ENCODE peak calls at places on chromosomes 2 and 18, in six cellular contexts. X, M, Q, B, V and N are unnamed samples.

GRCh38 chr18:79637181-79637920 is 42.3 kb upstream of the CTDP1 start:
- DNase-seq in X (peak), M (no peak), Q (no peak), B (no peak), V (no peak), N (no peak)

GRCh38 chr18:48934708-48935432 is 15.9 kb downstream of the SMAD7 start:
- DNase-seq in X (peak), M (no peak), Q (no peak), B (no peak), V (no peak), N (peak)

GRCh38 chr18:12242658-12243260 is 11.4 kb upstream of the CIDEA start:
- DNase-seq in X (no peak), M (peak), Q (no peak), B (no peak), V (no peak), N (no peak)

GRCh38 chr2:208392300-208392699 is 14.3 kb upstream of the PTH2R start:
- DNase-seq in X (no peak), M (no peak), Q (no peak), B (no peak), V (no peak), N (no peak)

GRCh38 chr18:74806073-74806472 is 208.4 kb downstream of the ZNF407 start:
- DNase-seq in X (no peak), M (no peak), Q (no peak), B (no peak), V (no peak), N (no peak)

GRCh38 chr2:128325665-128326181 is 7.1 kb upstream of the HS6ST1 start:
- DNase-seq in X (no peak), M (peak), Q (no peak), B (no peak), V (no peak), N (no peak)

GRCh38 chr2:88055049-88055435 is 541 bp downstream of the KRCC1 start:
- DNase-seq in X (no peak), M (no peak), Q (no peak), B (no peak), V (no peak), N (peak)

GRCh38 chr2:10762651-10763460 is 41.4 kb downstream of the ATP6V1C2 start:
- DNase-seq in X (no peak), M (no peak), Q (no peak), B (no peak), V (no peak), N (no peak)

GRCh38 chr18:58125183-58125582 is 81.2 kb downstream of the NEDD4L start:
- DNase-seq in X (no peak), M (no peak), Q (no peak), B (no peak), V (no peak), N (no peak)

GRCh38 chr2:66714651-66715050 is 279.7 kb downstream of the MEIS1 start:
- DNase-seq in X (no peak), M (no peak), Q (no peak), B (no peak), V (no peak), N (no peak)

GRCh38 chr18:5879479-5879882 is 15.8 kb downstream of the TMEM200C start:
- DNase-seq in X (peak), M (no peak), Q (no peak), B (no peak), V (no peak), N (peak)